ENCODE peak calls at places on chromosomes 3 and 15, in five cellular contexts. One of them, this sample, is unnamed.
A peak's percentile ranks its signal among the peaks of the same experiment; 100 is the strongest.

GRCh38 chr3:139654637-139655365 is 23.0 kb downstream of the NMNAT3 start:
- DNase-seq in breast epithelium: no peak
- DNase-seq in thyroid gland: peak; percentile 16
- DNase-seq in GM23338: no peak
- DNase-seq in A673: no peak
- DNase-seq in this sample: no peak

GRCh38 chr3:53044371-53045106 is 1.3 kb downstream of the SFMBT1 start:
- DNase-seq in breast epithelium: no peak
- DNase-seq in thyroid gland: peak; percentile 39
- DNase-seq in GM23338: peak; percentile 63
- DNase-seq in A673: peak; percentile 12
- DNase-seq in this sample: peak; percentile 73

GRCh38 chr3:42936157-42936981 is 30.4 kb downstream of the ZNF662 start:
- DNase-seq in breast epithelium: no peak
- DNase-seq in thyroid gland: peak; percentile 33
- DNase-seq in GM23338: peak; percentile 38
- DNase-seq in A673: peak; percentile 79
- DNase-seq in this sample: peak; percentile 18

GRCh38 chr15:66966256-66966655 is 99.1 kb upstream of the SMAD3 start:
- DNase-seq in breast epithelium: no peak
- DNase-seq in thyroid gland: no peak
- DNase-seq in GM23338: peak; percentile 31
- DNase-seq in A673: no peak
- DNase-seq in this sample: no peak

GRCh38 chr3:109899930-109900329 is 562.6 kb upstream of the DPPA4 start:
- DNase-seq in breast epithelium: no peak
- DNase-seq in thyroid gland: no peak
- DNase-seq in GM23338: no peak
- DNase-seq in A673: no peak
- DNase-seq in this sample: peak; percentile 1

GRCh38 chr3:113153499-113154107 is 57.8 kb upstream of the BOC start:
- DNase-seq in breast epithelium: no peak
- DNase-seq in thyroid gland: no peak
- DNase-seq in GM23338: no peak
- DNase-seq in A673: no peak
- DNase-seq in this sample: no peak

GRCh38 chr3:37863949-37864822 is 2.5 kb downstream of the CTDSPL start:
- DNase-seq in breast epithelium: no peak
- DNase-seq in thyroid gland: peak; percentile 17
- DNase-seq in GM23338: peak; percentile 35
- DNase-seq in A673: no peak
- DNase-seq in this sample: peak; percentile 43

GRCh38 chr3:21672303-21672702 is 78.7 kb downstream of the ZNF385D start:
- DNase-seq in breast epithelium: no peak
- DNase-seq in thyroid gland: no peak
- DNase-seq in GM23338: no peak
- DNase-seq in A673: no peak
- DNase-seq in this sample: no peak

GRCh38 chr3:40387001-40387894 is at the start of gene ENTPD3:
- DNase-seq in breast epithelium: no peak
- DNase-seq in thyroid gland: peak; percentile 68
- DNase-seq in GM23338: peak; percentile 87
- DNase-seq in A673: peak; percentile 3
- DNase-seq in this sample: peak; percentile 88

GRCh38 chr3:111601810-111602209 is 6.7 kb upstream of the ZBED2 start:
- DNase-seq in breast epithelium: no peak
- DNase-seq in thyroid gland: no peak
- DNase-seq in GM23338: no peak
- DNase-seq in A673: no peak
- DNase-seq in this sample: no peak

GRCh38 chr3:70947584-70947983 is 635.1 kb upstream of the MDFIC2 start:
- DNase-seq in breast epithelium: no peak
- DNase-seq in thyroid gland: no peak
- DNase-seq in GM23338: no peak
- DNase-seq in A673: no peak
- DNase-seq in this sample: no peak

GRCh38 chr3:23264413-23264812 is 61.3 kb downstream of the UBE2E2 start:
- DNase-seq in breast epithelium: no peak
- DNase-seq in thyroid gland: no peak
- DNase-seq in GM23338: no peak
- DNase-seq in A673: no peak
- DNase-seq in this sample: no peak

GRCh38 chr3:86787091-86787490 is 203.9 kb downstream of the VGLL3 start:
- DNase-seq in breast epithelium: no peak
- DNase-seq in thyroid gland: no peak
- DNase-seq in GM23338: peak; percentile 11
- DNase-seq in A673: no peak
- DNase-seq in this sample: no peak

GRCh38 chr3:31543375-31543774 is 10.7 kb downstream of the STT3B start:
- DNase-seq in breast epithelium: no peak
- DNase-seq in thyroid gland: no peak
- DNase-seq in GM23338: no peak
- DNase-seq in A673: no peak
- DNase-seq in this sample: no peak
- H3K4me3 ChIP-seq in breast epithelium: no peak overlapping the region
- H3K4me3 ChIP-seq in thyroid gland: no peak overlapping the region
- H3K4me3 ChIP-seq in GM23338: no peak overlapping the region
- H3K4me3 ChIP-seq in A673: no peak overlapping the region
- H3K4me3 ChIP-seq in this sample: no peak overlapping the region

DNA sequence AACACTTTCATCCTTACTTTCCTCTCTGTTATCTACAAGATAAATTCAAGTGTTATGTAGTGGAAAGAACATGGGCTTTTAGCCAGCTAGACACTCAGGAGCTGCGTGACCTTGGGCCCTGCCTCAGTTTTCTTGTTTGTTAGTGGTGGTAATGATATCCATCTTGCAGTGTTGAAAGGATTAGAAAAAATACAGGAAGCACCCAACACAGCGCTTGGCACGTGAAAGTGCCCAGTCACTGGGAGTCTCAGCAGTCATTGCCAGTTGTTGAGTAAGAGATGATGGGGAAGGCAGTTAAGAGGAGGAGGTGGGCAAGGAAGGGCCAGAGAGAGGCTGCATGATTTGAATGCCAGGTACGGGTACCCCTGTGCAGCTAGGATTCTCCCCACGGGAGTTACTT is 5.3 kb downstream of the PDIA5 start:
- DNase-seq in breast epithelium: no peak
- DNase-seq in thyroid gland: no peak
- DNase-seq in GM23338: no peak
- DNase-seq in A673: no peak
- DNase-seq in this sample: no peak
- H3K36me3 ChIP-seq in breast epithelium: no peaks in the 10 kb centered on the region
- H3K36me3 ChIP-seq in thyroid gland: no peaks in the 10 kb centered on the region
- H3K36me3 ChIP-seq in GM23338: no peaks in the 10 kb centered on the region
- H3K36me3 ChIP-seq in A673: no peaks in the 10 kb centered on the region
- H3K36me3 ChIP-seq in this sample: no peaks in the 10 kb centered on the region

DNA sequence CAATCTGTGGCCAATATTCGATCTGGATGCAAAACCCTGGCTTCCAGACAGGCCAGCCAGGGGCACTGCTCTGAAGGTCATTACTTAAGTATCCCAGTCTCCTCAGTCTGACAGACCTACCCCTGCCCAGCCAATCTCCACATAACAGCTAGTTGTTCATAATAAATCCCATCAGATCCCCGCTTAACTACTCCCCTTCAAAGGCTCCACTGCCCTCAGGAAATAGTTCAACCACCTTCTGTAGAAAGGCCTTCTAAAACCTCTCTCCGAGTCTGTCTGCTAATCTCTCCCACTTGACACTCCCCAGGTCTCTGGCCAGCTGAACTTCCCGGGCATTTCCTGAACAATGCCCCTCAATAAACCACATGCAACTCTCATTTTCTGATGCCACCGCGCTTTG is 6.1 kb downstream of the PRC1 start:
- DNase-seq in breast epithelium: no peak
- DNase-seq in thyroid gland: no peak
- DNase-seq in GM23338: no peak
- DNase-seq in A673: no peak
- DNase-seq in this sample: no peak
- H3K4me3 ChIP-seq in breast epithelium: no peak overlapping the region
- H3K4me3 ChIP-seq in thyroid gland: no peak overlapping the region
- H3K4me3 ChIP-seq in GM23338: no peak overlapping the region
- H3K4me3 ChIP-seq in A673: no peak overlapping the region
- H3K4me3 ChIP-seq in this sample: no peak overlapping the region

GRCh38 chr3:194592798-194593752 is 40.1 kb downstream of the TMEM44 start:
- DNase-seq in breast epithelium: no peak
- DNase-seq in thyroid gland: no peak
- DNase-seq in GM23338: no peak
- DNase-seq in A673: peak; percentile 94
- DNase-seq in this sample: no peak
- H3K36me3 ChIP-seq in breast epithelium: no peaks in the 10 kb centered on the region
- H3K36me3 ChIP-seq in thyroid gland: no peaks in the 10 kb centered on the region
- H3K36me3 ChIP-seq in GM23338: no peaks in the 10 kb centered on the region
- H3K36me3 ChIP-seq in A673: no peaks in the 10 kb centered on the region
- H3K36me3 ChIP-seq in this sample: no peaks in the 10 kb centered on the region

GRCh38 chr15:73750951-73751350 is 2.2 kb downstream of the INSYN1 start:
- DNase-seq in breast epithelium: no peak
- DNase-seq in thyroid gland: no peak
- DNase-seq in GM23338: no peak
- DNase-seq in A673: no peak
- DNase-seq in this sample: no peak

GRCh38 chr15:73752817-73753214 is 335 bp downstream of the INSYN1 start:
- DNase-seq in breast epithelium: no peak
- DNase-seq in thyroid gland: peak; percentile 19
- DNase-seq in GM23338: peak; percentile 70
- DNase-seq in A673: peak; percentile 25
- DNase-seq in this sample: peak; percentile 93

GRCh38 chr15:73751896-73752816 is 995 bp downstream of the INSYN1 start:
- DNase-seq in breast epithelium: no peak
- DNase-seq in thyroid gland: no peak
- DNase-seq in GM23338: peak; percentile 41
- DNase-seq in A673: no peak
- DNase-seq in this sample: peak; percentile 88

GRCh38 chr15:73750441-73750840 is 2.7 kb downstream of the INSYN1 start:
- DNase-seq in breast epithelium: no peak
- DNase-seq in thyroid gland: no peak
- DNase-seq in GM23338: no peak
- DNase-seq in A673: no peak
- DNase-seq in this sample: peak; percentile 34

GRCh38 chr15:73751481-73751880 is 1.7 kb downstream of the INSYN1 start:
- DNase-seq in breast epithelium: no peak
- DNase-seq in thyroid gland: no peak
- DNase-seq in GM23338: peak; percentile 57
- DNase-seq in A673: no peak
- DNase-seq in this sample: peak; percentile 79
- H3K4me3 ChIP-seq in breast epithelium: no peak overlapping the region
- H3K4me3 ChIP-seq in thyroid gland: no peak overlapping the region
- H3K4me3 ChIP-seq in GM23338: peak overlapping the region; percentile 89
- H3K4me3 ChIP-seq in A673: no peak overlapping the region
- H3K4me3 ChIP-seq in this sample: peak overlapping the region; percentile 71

GRCh38 chr3:160376681-160377080 is 22.3 kb downstream of the IFT80 start:
- DNase-seq in breast epithelium: no peak
- DNase-seq in thyroid gland: no peak
- DNase-seq in GM23338: no peak
- DNase-seq in A673: no peak
- DNase-seq in this sample: no peak
- H3K36me3 ChIP-seq in breast epithelium: peaks cover 11% of the 10 kb centered on the region
- H3K36me3 ChIP-seq in thyroid gland: no peaks in the 10 kb centered on the region
- H3K36me3 ChIP-seq in GM23338: peaks cover 2% of the 10 kb centered on the region
- H3K36me3 ChIP-seq in A673: no peaks in the 10 kb centered on the region
- H3K36me3 ChIP-seq in this sample: no peaks in the 10 kb centered on the region

GRCh38 chr3:158102219-158102612 is 4.0 kb downstream of the SHOX2 start:
- DNase-seq in breast epithelium: no peak
- DNase-seq in thyroid gland: no peak
- DNase-seq in GM23338: no peak
- DNase-seq in A673: no peak
- DNase-seq in this sample: no peak
- H3K4me3 ChIP-seq in breast epithelium: peak overlapping the region; percentile 54
- H3K4me3 ChIP-seq in thyroid gland: no peak overlapping the region
- H3K4me3 ChIP-seq in GM23338: peak overlapping the region; percentile 81
- H3K4me3 ChIP-seq in A673: no peak overlapping the region
- H3K4me3 ChIP-seq in this sample: no peak overlapping the region

DNA sequence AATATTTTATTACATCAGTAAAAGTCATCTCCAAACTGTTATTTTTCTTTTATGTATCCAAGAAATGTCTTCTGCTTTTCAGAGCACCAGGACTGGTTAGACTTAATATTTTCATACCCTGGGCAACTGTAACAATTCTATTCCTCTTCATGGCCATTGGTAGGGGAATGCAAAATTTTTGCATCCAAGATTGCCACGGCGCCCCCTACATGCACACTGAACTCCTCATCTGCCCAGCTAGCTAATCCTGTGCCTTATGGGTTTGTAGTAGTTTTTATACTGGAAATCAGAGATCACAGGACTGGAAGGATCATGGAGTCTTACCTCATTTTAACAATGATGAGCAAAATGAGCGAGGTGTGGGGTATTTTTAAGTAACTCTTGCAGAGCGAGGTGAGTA is 74.2 kb downstream of the CRTC3 start:
- DNase-seq in breast epithelium: no peak
- DNase-seq in thyroid gland: no peak
- DNase-seq in GM23338: peak; percentile 42
- DNase-seq in A673: peak; percentile 52
- DNase-seq in this sample: peak; percentile 63
- H3K36me3 ChIP-seq in breast epithelium: no peaks in the 10 kb centered on the region
- H3K36me3 ChIP-seq in thyroid gland: peaks cover 5% of the 10 kb centered on the region
- H3K36me3 ChIP-seq in GM23338: no peaks in the 10 kb centered on the region
- H3K36me3 ChIP-seq in A673: no peaks in the 10 kb centered on the region
- H3K36me3 ChIP-seq in this sample: no peaks in the 10 kb centered on the region

DNA sequence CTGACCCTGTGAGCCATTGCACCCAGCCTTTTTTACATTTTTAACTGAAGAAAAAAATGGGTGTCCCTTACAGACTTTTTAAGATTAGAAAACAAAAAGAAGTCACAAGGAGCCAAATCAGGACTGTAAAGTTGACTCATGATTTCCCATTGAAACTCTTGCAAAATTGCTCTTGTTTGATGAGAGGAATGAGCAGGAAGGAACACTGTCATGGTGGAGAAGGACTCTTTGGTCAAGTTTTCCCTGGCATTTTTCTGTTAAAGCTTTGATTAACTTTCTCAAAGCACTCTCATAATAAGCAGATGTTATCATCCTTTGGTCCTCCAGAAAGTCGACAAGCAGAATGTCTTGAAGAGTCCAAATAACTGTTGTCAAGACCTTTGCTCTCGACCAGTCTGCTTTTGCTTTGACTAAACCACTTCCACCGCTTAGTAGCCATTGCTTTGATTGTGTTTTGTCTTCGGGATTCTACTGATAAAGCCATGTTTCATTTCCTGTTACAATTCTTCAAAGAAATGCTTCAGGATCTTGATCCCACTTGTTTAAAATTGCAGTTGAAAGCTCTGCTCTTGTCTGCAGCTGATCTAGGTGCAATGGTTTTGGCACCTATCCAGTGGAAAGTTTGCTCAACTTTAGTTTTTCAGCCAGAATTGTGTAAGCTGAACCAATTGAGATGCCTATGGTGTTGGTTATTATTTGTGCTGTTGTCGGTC is 369.4 kb downstream of the MAGI1 start:
- DNase-seq in breast epithelium: no peak
- DNase-seq in thyroid gland: peak; percentile 13
- DNase-seq in GM23338: no peak
- DNase-seq in A673: no peak
- DNase-seq in this sample: no peak
- H3K4me3 ChIP-seq in breast epithelium: no peak overlapping the region
- H3K4me3 ChIP-seq in thyroid gland: no peak overlapping the region
- H3K4me3 ChIP-seq in GM23338: no peak overlapping the region
- H3K4me3 ChIP-seq in A673: no peak overlapping the region
- H3K4me3 ChIP-seq in this sample: no peak overlapping the region

GRCh38 chr3:172343117-172343516 is 105.1 kb downstream of the GHSR start:
- DNase-seq in breast epithelium: no peak
- DNase-seq in thyroid gland: no peak
- DNase-seq in GM23338: no peak
- DNase-seq in A673: no peak
- DNase-seq in this sample: no peak
- H3K36me3 ChIP-seq in breast epithelium: no peaks in the 10 kb centered on the region
- H3K36me3 ChIP-seq in thyroid gland: peaks cover 43% of the 10 kb centered on the region
- H3K36me3 ChIP-seq in GM23338: peaks cover 25% of the 10 kb centered on the region
- H3K36me3 ChIP-seq in A673: peaks cover 32% of the 10 kb centered on the region
- H3K36me3 ChIP-seq in this sample: peaks cover 17% of the 10 kb centered on the region

This sample was measured in H7.